ENCODE peak calls at places on chromosomes 1 and 21, in five cellular contexts. One of them, this sample, is unnamed. For H3K27me3 and H3K4me1, the result is how much of the 10 kb centered on the place peaks cover.

GRCh38 chr1:61287014-61287413 is 204.7 kb downstream of the NFIA start:
- DNase-seq in GM23338: no peak
- DNase-seq in mesendoderm: no peak
- DNase-seq in IMR-90: peak
- DNase-seq in HCT116: no peak
- DNase-seq in this sample: peak

GRCh38 chr1:170634293-170634692 is 29.6 kb upstream of the PRRX1 start:
- DNase-seq in GM23338: no peak
- DNase-seq in mesendoderm: no peak
- DNase-seq in IMR-90: peak
- DNase-seq in HCT116: no peak
- DNase-seq in this sample: peak

GRCh38 chr1:98197356-98197755 is 276.5 kb upstream of the DPYD start:
- DNase-seq in GM23338: no peak
- DNase-seq in mesendoderm: no peak
- DNase-seq in IMR-90: peak
- DNase-seq in HCT116: no peak
- DNase-seq in this sample: peak

GRCh38 chr1:209875510-209875909 is 47.7 kb downstream of the UTP25 start:
- DNase-seq in GM23338: peak
- DNase-seq in mesendoderm: peak
- DNase-seq in IMR-90: peak
- DNase-seq in HCT116: peak
- DNase-seq in this sample: peak

GRCh38 chr1:109535971-109536491 is 3.6 kb upstream of the GPR61 start:
- DNase-seq in GM23338: no peak
- DNase-seq in mesendoderm: peak
- DNase-seq in IMR-90: no peak
- DNase-seq in HCT116: no peak
- DNase-seq in this sample: no peak

GRCh38 chr1:154502742-154503111 is 515 bp upstream of the SHE start:
- DNase-seq in GM23338: peak
- DNase-seq in mesendoderm: peak
- DNase-seq in IMR-90: no peak
- DNase-seq in HCT116: no peak
- DNase-seq in this sample: no peak

GRCh38 chr1:203342192-203342940 is 8.6 kb downstream of the FMOD start:
- DNase-seq in GM23338: peak
- DNase-seq in mesendoderm: peak
- DNase-seq in IMR-90: peak
- DNase-seq in HCT116: peak
- DNase-seq in this sample: peak

GRCh38 chr1:31987231-31987630 is 26.4 kb upstream of the KHDRBS1 start:
- DNase-seq in GM23338: peak
- DNase-seq in mesendoderm: peak
- DNase-seq in IMR-90: no peak
- DNase-seq in HCT116: no peak
- DNase-seq in this sample: no peak

GRCh38 chr1:174995916-174996315 is 3.8 kb upstream of the CACYBP start:
- DNase-seq in GM23338: no peak
- DNase-seq in mesendoderm: no peak
- DNase-seq in IMR-90: peak
- DNase-seq in HCT116: no peak
- DNase-seq in this sample: peak

GRCh38 chr1:185157599-185158469 is 867 bp downstream of the SWT1 start:
- DNase-seq in GM23338: peak
- DNase-seq in mesendoderm: peak
- DNase-seq in IMR-90: peak
- DNase-seq in HCT116: no peak
- DNase-seq in this sample: no peak

GRCh38 chr1:41742219-41742618 is 176.5 kb downstream of the HIVEP3 start:
- DNase-seq in GM23338: no peak
- DNase-seq in mesendoderm: no peak
- DNase-seq in IMR-90: peak
- DNase-seq in HCT116: no peak
- DNase-seq in this sample: peak

DNA sequence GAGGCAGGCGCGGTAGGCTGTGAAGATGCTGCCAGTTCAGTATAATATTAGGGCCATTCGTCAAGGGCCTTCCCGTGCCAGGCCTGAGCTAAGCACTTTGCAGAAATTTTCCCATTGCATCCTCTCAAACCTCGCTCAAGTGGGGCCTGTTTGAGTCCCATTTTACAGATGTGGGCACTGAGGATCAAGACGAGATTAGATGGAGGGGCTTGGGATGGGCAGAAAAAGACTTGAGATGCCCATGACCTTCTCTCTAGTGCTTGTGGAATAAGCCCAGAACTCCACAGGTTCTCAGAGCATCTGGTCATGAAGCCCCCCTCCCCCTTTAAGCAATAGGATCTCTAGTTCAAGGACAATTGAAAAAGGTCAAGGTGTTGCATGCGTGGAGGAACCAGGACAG is 9.9 kb downstream of the EPHA8 start:
- DNase-seq in GM23338: no peak
- DNase-seq in mesendoderm: no peak
- DNase-seq in IMR-90: no peak
- DNase-seq in HCT116: no peak
- DNase-seq in this sample: no peak
- H3K27me3 ChIP-seq in GM23338: under half
- H3K27me3 ChIP-seq in mesendoderm: under half
- H3K27me3 ChIP-seq in IMR-90: under half
- H3K27me3 ChIP-seq in HCT116: under half
- H3K27me3 ChIP-seq in this sample: under half

GRCh38 chr21:45413922-45414321 is 9.0 kb downstream of the COL18A1 start:
- DNase-seq in GM23338: no peak
- DNase-seq in mesendoderm: no peak
- DNase-seq in IMR-90: no peak
- DNase-seq in HCT116: no peak
- DNase-seq in this sample: no peak

GRCh38 chr21:45410865-45411809 is 6.2 kb downstream of the COL18A1 start:
- DNase-seq in GM23338: no peak
- DNase-seq in mesendoderm: no peak
- DNase-seq in IMR-90: no peak
- DNase-seq in HCT116: no peak
- DNase-seq in this sample: no peak

GRCh38 chr21:45412909-45413581 is 8.1 kb downstream of the COL18A1 start:
- DNase-seq in GM23338: no peak
- DNase-seq in mesendoderm: no peak
- DNase-seq in IMR-90: no peak
- DNase-seq in HCT116: no peak
- DNase-seq in this sample: no peak

GRCh38 chr21:45411810-45412206 is 6.8 kb downstream of the COL18A1 start:
- DNase-seq in GM23338: no peak
- DNase-seq in mesendoderm: no peak
- DNase-seq in IMR-90: no peak
- DNase-seq in HCT116: no peak
- DNase-seq in this sample: no peak

GRCh38 chr21:45412491-45412890 is 7.5 kb downstream of the COL18A1 start:
- DNase-seq in GM23338: no peak
- DNase-seq in mesendoderm: no peak
- DNase-seq in IMR-90: no peak
- DNase-seq in HCT116: no peak
- DNase-seq in this sample: no peak
- H3K4me1 ChIP-seq in GM23338: half or more
- H3K4me1 ChIP-seq in mesendoderm: under half
- H3K4me1 ChIP-seq in IMR-90: under half
- H3K4me1 ChIP-seq in HCT116: under half
- H3K4me1 ChIP-seq in this sample: under half

GRCh38 chr1:87089070-87089736 is 174.8 kb downstream of the HS2ST1 start:
- DNase-seq in GM23338: no peak
- DNase-seq in mesendoderm: no peak
- DNase-seq in IMR-90: no peak
- DNase-seq in HCT116: no peak
- DNase-seq in this sample: no peak

GRCh38 chr1:87091425-87091824 is 177.0 kb downstream of the HS2ST1 start:
- DNase-seq in GM23338: no peak
- DNase-seq in mesendoderm: no peak
- DNase-seq in IMR-90: no peak
- DNase-seq in HCT116: no peak
- DNase-seq in this sample: no peak

GRCh38 chr1:87092852-87093251 is 178.4 kb downstream of the HS2ST1 start:
- DNase-seq in GM23338: no peak
- DNase-seq in mesendoderm: no peak
- DNase-seq in IMR-90: no peak
- DNase-seq in HCT116: no peak
- DNase-seq in this sample: no peak

GRCh38 chr1:87093286-87093685 is 178.9 kb downstream of the HS2ST1 start:
- DNase-seq in GM23338: no peak
- DNase-seq in mesendoderm: peak
- DNase-seq in IMR-90: peak
- DNase-seq in HCT116: no peak
- DNase-seq in this sample: peak

GRCh38 chr1:87089823-87090222 is 175.4 kb downstream of the HS2ST1 start:
- DNase-seq in GM23338: peak
- DNase-seq in mesendoderm: peak
- DNase-seq in IMR-90: no peak
- DNase-seq in HCT116: no peak
- DNase-seq in this sample: no peak
- H3K4me2 ChIP-seq in GM23338: peak
- H3K4me2 ChIP-seq in mesendoderm: no peak
- H3K4me2 ChIP-seq in IMR-90: no peak
- H3K4me2 ChIP-seq in HCT116: no peak
- H3K4me2 ChIP-seq in this sample: no peak

DNA sequence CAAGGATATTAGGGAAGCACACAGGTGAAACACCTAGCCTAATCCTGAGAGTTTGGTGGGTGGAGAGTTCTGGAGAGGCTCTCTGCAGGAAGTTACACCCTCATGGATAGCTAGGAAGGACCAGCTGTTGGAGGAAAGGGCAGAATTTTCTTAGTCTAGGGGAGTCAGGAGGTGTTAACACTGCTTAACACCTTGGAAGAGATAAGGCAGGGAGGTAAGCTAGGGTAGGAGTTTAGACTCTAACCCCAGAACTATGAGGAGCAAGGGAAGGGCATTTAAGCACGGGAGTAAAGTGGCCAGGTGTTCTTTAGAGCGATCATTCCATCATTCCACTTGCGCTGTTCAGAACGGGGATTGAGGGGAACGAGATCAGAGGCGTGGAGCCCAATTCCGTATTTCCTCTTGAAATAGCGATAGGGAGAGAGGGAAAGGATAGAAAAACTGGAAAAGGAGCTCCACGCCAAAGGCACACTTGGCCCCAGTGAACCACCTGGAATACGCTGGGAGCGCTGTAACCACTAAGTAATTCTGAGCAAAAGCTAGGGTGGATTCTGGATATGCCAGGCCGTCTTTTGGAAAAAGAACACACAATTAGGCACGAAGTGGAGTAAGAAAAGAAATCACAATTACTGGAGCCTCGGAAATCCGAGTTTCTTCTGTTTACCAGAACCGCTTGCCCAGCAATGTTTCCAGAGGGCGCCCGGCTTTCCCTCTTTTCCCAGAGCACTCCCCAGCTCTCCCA is 1.5 kb upstream of the GPR137B start:
- DNase-seq in GM23338: peak
- DNase-seq in mesendoderm: peak
- DNase-seq in IMR-90: peak
- DNase-seq in HCT116: no peak
- DNase-seq in this sample: no peak
- H3K27me3 ChIP-seq in GM23338: half or more
- H3K27me3 ChIP-seq in mesendoderm: under half
- H3K27me3 ChIP-seq in IMR-90: under half
- H3K27me3 ChIP-seq in HCT116: under half
- H3K27me3 ChIP-seq in this sample: under half

GRCh38 chr1:207021139-207021861 is 11.3 kb downstream of the C1orf116 start:
- DNase-seq in GM23338: no peak
- DNase-seq in mesendoderm: peak
- DNase-seq in IMR-90: peak
- DNase-seq in HCT116: no peak
- DNase-seq in this sample: peak

GRCh38 chr1:207019161-207019560 is 13.4 kb downstream of the C1orf116 start:
- DNase-seq in GM23338: no peak
- DNase-seq in mesendoderm: no peak
- DNase-seq in IMR-90: no peak
- DNase-seq in HCT116: no peak
- DNase-seq in this sample: no peak

GRCh38 chr1:207020709-207021107 is 11.8 kb downstream of the C1orf116 start:
- DNase-seq in GM23338: no peak
- DNase-seq in mesendoderm: no peak
- DNase-seq in IMR-90: peak
- DNase-seq in HCT116: no peak
- DNase-seq in this sample: no peak

GRCh38 chr1:207018707-207019106 is 13.8 kb downstream of the C1orf116 start:
- DNase-seq in GM23338: no peak
- DNase-seq in mesendoderm: no peak
- DNase-seq in IMR-90: no peak
- DNase-seq in HCT116: no peak
- DNase-seq in this sample: no peak

DNA sequence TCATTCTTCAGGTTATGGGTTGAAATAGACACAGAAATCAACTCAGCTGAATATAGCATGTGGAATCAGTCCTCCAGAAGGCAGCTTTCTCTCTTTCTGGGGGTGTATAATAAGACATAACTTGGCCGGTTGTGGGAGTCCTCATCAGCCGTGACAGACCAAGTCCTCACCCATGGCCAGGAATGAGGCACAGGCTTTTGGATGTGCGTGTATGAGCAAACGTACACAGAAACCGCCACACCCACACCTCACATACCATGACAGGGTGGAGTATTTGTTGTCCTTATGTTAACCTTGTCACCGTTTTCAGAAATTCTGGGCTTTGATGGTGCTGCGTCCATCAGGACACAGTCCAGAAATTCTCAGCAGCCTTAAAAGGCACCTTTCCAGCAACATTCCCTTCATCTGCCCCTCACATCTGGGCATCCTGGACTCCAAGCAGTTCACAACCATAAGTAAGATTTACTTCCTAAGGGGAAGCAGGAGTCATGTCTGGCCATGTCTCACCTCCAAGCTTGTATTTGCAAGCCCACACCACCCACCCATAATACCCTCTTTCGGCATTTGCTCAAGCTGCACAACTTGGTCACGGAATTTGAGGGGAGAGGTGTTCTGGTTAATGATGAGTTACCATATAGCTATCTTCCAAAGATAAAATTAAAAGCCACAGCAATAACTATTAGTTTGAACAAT is 12.4 kb downstream of the C1orf116 start:
- DNase-seq in GM23338: no peak
- DNase-seq in mesendoderm: no peak
- DNase-seq in IMR-90: no peak
- DNase-seq in HCT116: peak
- DNase-seq in this sample: no peak
- H3K4me1 ChIP-seq in GM23338: under half
- H3K4me1 ChIP-seq in mesendoderm: under half
- H3K4me1 ChIP-seq in IMR-90: under half
- H3K4me1 ChIP-seq in HCT116: under half
- H3K4me1 ChIP-seq in this sample: under half

DNA sequence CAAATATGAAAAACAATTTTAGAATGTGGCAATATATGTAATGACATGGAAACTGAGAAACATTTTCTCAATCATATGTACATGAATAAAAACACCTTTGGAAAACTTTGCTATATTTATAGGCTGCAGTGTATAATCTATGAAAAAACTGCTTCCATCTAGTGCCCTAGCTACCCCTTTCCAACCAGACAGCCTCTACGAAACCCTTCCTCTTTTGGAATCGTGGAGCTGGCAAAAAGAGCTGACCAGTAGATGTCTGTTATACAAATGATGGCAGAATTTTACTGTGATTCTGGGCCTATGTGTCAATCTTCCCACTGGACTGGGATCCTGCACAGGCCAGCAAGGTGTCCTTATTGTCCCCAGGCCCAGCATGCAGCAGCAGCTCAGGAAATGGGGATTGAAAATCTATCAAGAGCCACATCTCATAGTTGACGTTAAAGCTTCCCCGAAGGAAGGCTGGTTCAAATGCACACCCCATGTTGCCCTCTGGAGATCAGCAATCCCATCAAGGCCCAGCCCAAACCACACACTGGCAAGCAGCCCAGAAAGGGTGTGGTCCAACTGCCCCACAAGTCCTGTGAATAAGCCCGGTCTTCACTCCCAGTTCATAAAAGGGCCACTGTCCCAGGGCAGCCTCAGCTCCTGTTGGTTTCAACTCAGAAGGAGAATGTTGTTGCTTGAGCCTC is 8.9 kb upstream of the FAM20B start:
- DNase-seq in GM23338: no peak
- DNase-seq in mesendoderm: no peak
- DNase-seq in IMR-90: peak
- DNase-seq in HCT116: peak
- DNase-seq in this sample: peak
- H3K4me2 ChIP-seq in GM23338: no peak
- H3K4me2 ChIP-seq in mesendoderm: no peak
- H3K4me2 ChIP-seq in IMR-90: no peak
- H3K4me2 ChIP-seq in HCT116: peak
- H3K4me2 ChIP-seq in this sample: peak

This sample was measured in astrocyte.